ENCODE peak calls at places on chromosomes 3 and 15, in eight cellular contexts. J is OCI-LY7, W is PC-3, K is neural progenitor cell, M is A549, S is MM.1S, T is HCT116, C is GM23338. N is an unnamed sample.
A peak's percentile ranks its signal among the peaks of the same experiment; 100 is the strongest.

GRCh38 chr3:51390186-51390585 is 899 bp upstream of the RBM15B start:
- DNase-seq in K (no peak), T (no peak), S (no peak), C (no peak), M (no peak), J (no peak), W (no peak), N (no peak)

GRCh38 chr3:133135303-133135702 is 97.1 kb downstream of the TMEM108 start:
- DNase-seq in K (no peak), C (no peak), W (no peak), M (no peak), S (no peak), J (no peak), T (no peak), N (no peak)

GRCh38 chr3:133294253-133294652 is 105.6 kb upstream of the BFSP2 start:
- DNase-seq in M (no peak), W (peak; percentile 17), T (no peak), J (no peak), C (no peak), S (no peak), K (no peak), N (no peak)

GRCh38 chr15:25903024-25903581 is 40.0 kb upstream of the ATP10A start:
- DNase-seq in W (peak; percentile 80), S (no peak), T (no peak), M (no peak), C (no peak), J (no peak), K (no peak), N (no peak)

GRCh38 chr3:27628029-27628750 is 93.9 kb downstream of the EOMES start:
- DNase-seq in K (no peak), M (no peak), S (peak; percentile 31), C (no peak), J (no peak), W (peak; percentile 91), T (no peak), N (no peak)

GRCh38 chr15:74635228-74635627 is 19.6 kb downstream of the CLK3 start:
- DNase-seq in S (peak; percentile 76), C (peak; percentile 87), M (peak; percentile 54), K (peak; percentile 78), J (peak; percentile 81), W (peak; percentile 81), T (no peak), N (peak; percentile 83)

GRCh38 chr15:42392309-42393024 is 33.2 kb downstream of the CAPN3 start:
- DNase-seq in W (no peak), T (no peak), J (no peak), S (no peak), M (no peak), K (no peak), C (no peak), N (no peak)

GRCh38 chr15:38247336-38247735 is 5.3 kb upstream of the SPRED1 start:
- DNase-seq in M (no peak), S (no peak), W (peak; percentile 62), T (no peak), C (no peak), K (no peak), J (no peak), N (no peak)

GRCh38 chr3:38711321-38711720 is 61.8 kb upstream of the SCN5A start:
- DNase-seq in C (no peak), M (no peak), T (no peak), S (no peak), K (no peak), W (no peak), J (no peak), N (no peak)

GRCh38 chr3:51024765-51025681 is 350.3 kb downstream of the DOCK3 start:
- DNase-seq in C (peak; percentile 3), K (no peak), S (peak; percentile 91), M (no peak), W (no peak), T (no peak), J (no peak), N (no peak)

GRCh38 chr15:65303687-65304392 is 637 bp upstream of the RNU5B-1 start:
- DNase-seq in T (peak; percentile 44), M (no peak), W (peak; percentile 68), K (peak; percentile 81), J (peak; percentile 44), S (no peak), C (peak; percentile 81), N (peak; percentile 88)

GRCh38 chr3:67468511-67468910 is 185.9 kb downstream of the SUCLG2 start:
- DNase-seq in S (no peak), J (no peak), T (no peak), M (no peak), W (no peak), K (no peak), C (no peak), N (no peak)

GRCh38 chr3:72288955-72289707 is 504.2 kb upstream of the PROK2 start:
- DNase-seq in T (no peak), M (no peak), C (peak; percentile 20), K (peak; percentile 73), J (peak; percentile 71), W (no peak), S (no peak), N (peak; percentile 91)

GRCh38 chr3:110562621-110563020 is 509.0 kb upstream of the NECTIN3 start:
- DNase-seq in C (no peak), W (peak; percentile 25), T (no peak), K (no peak), J (no peak), M (no peak), S (no peak), N (no peak)

GRCh38 chr3:167740961-167741587 is 5.6 kb downstream of the SERPINI1 start:
- DNase-seq in T (peak; percentile 38), C (peak; percentile 75), J (peak; percentile 74), K (peak; percentile 56), S (peak; percentile 68), W (peak; percentile 59), M (peak; percentile 7), N (peak; percentile 11)

GRCh38 chr15:57259511-57260143 is 116.7 kb upstream of the CGNL1 start:
- DNase-seq in M (no peak), C (peak; percentile 80), K (peak; percentile 84), T (no peak), S (no peak), J (peak; percentile 13), W (no peak), N (no peak)

GRCh38 chr3:31361391-31362273 is 171.1 kb upstream of the STT3B start:
- DNase-seq in T (peak; percentile 12), K (peak; percentile 52), W (peak; percentile 57), S (no peak), C (peak; percentile 3), J (no peak), M (no peak), N (peak; percentile 47)

DNA sequence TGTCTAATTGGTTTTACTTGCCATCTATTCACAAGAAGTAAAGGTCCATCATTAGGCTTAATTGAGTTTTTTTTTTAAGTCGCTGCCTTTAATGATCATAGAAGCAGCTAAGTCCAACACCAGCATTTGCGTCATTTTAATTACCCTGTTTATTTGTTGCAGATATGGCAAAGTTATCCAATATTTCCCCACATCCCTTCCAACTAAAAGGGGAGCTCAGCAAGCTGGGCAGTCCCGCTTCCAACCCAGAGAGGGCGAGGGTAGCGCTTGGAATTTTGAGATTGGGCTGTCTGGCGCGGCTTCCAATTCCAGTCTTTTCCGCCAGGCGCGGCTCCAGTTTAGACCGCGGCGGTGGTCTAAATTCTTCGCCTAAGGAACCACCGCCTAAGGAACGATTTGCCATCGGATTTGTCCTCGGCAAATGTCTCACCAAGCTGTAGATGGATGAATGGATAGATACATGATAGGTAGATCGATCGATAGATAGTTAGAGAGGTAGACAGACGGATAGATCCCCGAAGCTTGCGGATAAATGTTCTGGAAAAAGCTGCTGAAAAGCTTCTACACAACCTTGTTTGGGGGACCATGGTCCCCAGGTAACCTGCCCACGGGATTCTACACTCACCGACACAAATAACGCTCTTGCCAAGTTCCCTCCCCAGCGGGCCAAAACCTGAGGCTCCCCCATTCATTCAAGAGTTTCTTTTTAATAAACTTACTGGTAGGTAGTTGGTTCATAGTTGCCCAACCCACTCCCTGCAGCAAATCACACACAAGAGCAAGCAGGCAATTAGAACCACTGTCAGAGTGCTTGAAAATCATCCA is 49.2 kb downstream of the ZIC4 start:
- DNase-seq in J (no peak), C (peak; percentile 92), W (no peak), K (peak; percentile 88), T (no peak), M (no peak), S (no peak), N (no peak)
- TF ChIP-seq CTCF in J (no peak), C (peak; percentile 32), W (no peak), K (peak; percentile 73), T (no peak), M (no peak), S (no peak), N (peak; percentile 11)

DNA sequence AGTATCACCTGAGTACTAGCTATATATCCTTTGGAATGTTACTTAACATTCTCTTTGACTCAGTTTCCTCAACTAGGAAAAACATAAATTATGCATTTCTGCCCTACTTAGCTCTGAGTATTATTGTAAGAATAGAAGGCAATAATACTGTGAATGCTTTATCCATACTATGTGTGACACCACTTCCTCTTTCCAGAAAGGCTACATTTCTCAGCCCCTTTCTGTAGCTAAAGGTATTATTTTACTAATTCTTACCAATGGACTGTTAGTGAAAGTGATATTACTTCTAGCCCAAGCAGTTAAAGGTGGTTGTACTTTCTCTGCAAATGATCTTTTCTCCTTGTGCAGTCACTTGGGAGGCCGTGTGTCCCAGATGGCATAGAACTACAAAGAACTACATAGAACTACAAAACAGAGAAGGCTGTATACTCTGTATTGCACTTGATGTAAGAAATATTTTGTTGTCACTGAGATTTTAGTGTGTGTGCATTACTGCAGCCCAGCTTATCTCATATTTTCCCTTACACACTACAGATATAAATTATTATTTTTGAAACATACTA is 35.1 kb downstream of the MYH15 start:
- DNase-seq in M (no peak), W (no peak), S (no peak), K (no peak), J (no peak), C (no peak), T (no peak), N (no peak)
- H3K4me2 ChIP-seq in M (no peak overlapping the region), W (no peak overlapping the region), S (no peak overlapping the region), K (no peak overlapping the region), J (no peak overlapping the region), C (no peak overlapping the region), T (no peak overlapping the region), N (no peak overlapping the region)

DNA sequence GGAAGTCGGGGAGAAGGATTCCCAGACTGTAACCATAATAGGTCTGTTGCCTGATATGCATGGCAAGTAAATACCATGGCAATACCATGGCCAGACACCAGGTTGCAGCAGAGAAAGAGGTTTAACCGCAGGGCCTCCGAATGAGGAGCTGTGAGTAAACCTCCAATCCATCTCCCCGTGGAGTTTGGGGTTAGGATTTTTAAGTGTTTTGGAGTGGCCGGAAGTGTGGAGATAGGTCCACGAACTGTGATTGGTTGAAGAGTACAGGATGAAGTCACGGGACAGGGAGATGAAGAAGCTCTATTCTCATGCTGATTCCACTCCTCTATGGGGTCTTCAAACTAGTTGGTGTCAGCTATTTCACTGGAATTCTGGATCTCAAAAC is 127.9 kb downstream of the ST8SIA2 start:
- DNase-seq in T (peak; percentile 46), W (peak; percentile 86), C (peak; percentile 88), J (peak; percentile 35), M (peak; percentile 81), K (peak; percentile 78), S (peak; percentile 71), N (peak; percentile 81)
- TF ChIP-seq CTCF in T (peak; percentile 67), W (peak; percentile 80), C (peak; percentile 88), J (peak; percentile 70), M (peak; percentile 70), K (peak; percentile 67), S (peak; percentile 77), N (peak; percentile 68)

DNA sequence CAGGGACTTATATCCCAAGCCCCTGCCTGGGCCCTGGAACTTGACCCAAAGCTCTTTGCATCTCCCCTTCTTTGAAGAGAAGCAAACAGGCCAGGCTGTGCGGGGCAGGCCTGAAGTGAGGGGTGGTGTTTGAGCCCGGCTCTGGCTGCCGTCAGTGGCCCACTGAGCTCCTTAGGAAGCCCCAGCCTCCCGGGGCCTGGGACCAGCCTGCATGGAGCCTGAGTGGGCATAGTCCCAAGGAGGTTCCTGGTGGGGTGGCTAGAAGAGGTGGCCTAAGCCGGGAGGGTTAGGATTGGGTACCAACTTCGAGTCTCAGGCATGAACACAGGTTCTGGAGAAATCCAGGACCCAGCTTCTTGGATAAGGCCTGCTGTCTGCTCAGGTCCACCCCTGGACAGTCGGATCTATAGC is 6.4 kb downstream of the TMIE start:
- DNase-seq in J (no peak), K (no peak), C (no peak), S (no peak), T (no peak), W (no peak), M (no peak), N (no peak)
- H3K4me2 ChIP-seq in J (no peak overlapping the region), K (no peak overlapping the region), C (no peak overlapping the region), S (no peak overlapping the region), T (no peak overlapping the region), W (no peak overlapping the region), M (no peak overlapping the region), N (no peak overlapping the region)